ENCODE peak calls at places on chromosome 13, in seven cellular contexts. F is astrocyte of the spinal cord, C is nephron progenitor cell, B is osteocyte, N is fibroblast of pulmonary artery, V is tibial artery, T is mammary epithelial cell. S is an unnamed sample.
A peak's percentile ranks its signal among the peaks of the same experiment; 100 is the strongest.

GRCh38 chr13:112690242-112690943 is 555 bp downstream of the ATP11A start:
- DNase-seq in V (no peak), B (no peak), F (peak; percentile 26), C (peak; percentile 64), N (peak; percentile 35), T (peak; percentile 26), S (peak; percentile 36)

GRCh38 chr13:48813518-48813917 is 159.8 kb downstream of the CYSLTR2 start:
- DNase-seq in N (no peak), T (no peak), C (no peak), V (no peak), F (no peak), B (no peak), S (no peak)

GRCh38 chr13:114222461-114222968 is 12.2 kb upstream of the CDC16 start:
- DNase-seq in T (no peak), C (no peak), N (peak; percentile 80), V (no peak), F (no peak), B (no peak), S (no peak)

GRCh38 chr13:75550159-75550567 is 572 bp downstream of the UCHL3 start:
- DNase-seq in F (peak; percentile 74), V (no peak), C (peak; percentile 40), T (peak; percentile 85), N (peak; percentile 70), B (no peak), S (no peak)

GRCh38 chr13:43303040-43303729 is 279.8 kb downstream of the DNAJC15 start:
- DNase-seq in F (peak; percentile 72), N (peak; percentile 80), T (peak; percentile 23), V (peak; percentile 34), B (no peak), C (peak; percentile 44), S (peak; percentile 37)

GRCh38 chr13:112575680-112576079 is 12.3 kb downstream of the TUBGCP3 start:
- DNase-seq in F (no peak), V (no peak), T (no peak), N (peak; percentile 6), B (no peak), C (no peak), S (no peak)

GRCh38 chr13:25217023-25217909 is 45.2 kb upstream of the AMER2 start:
- DNase-seq in T (peak; percentile 65), F (peak; percentile 9), C (no peak), N (peak; percentile 45), V (no peak), B (no peak), S (no peak)

GRCh38 chr13:113730145-113730750 is 28.8 kb upstream of the TMEM255B start:
- DNase-seq in C (no peak), V (no peak), B (no peak), N (no peak), F (no peak), T (no peak), S (no peak)

GRCh38 chr13:109096101-109096500 is 466.7 kb downstream of the MYO16 start:
- DNase-seq in N (no peak), T (no peak), C (no peak), V (no peak), B (no peak), F (peak; percentile 28), S (no peak)

GRCh38 chr13:95463516-95463915 is 89.0 kb upstream of the CLDN10 start:
- DNase-seq in C (no peak), N (peak; percentile 16), F (no peak), T (peak; percentile 12), V (no peak), B (no peak), S (no peak)

GRCh38 chr13:48715977-48716376 is 62.2 kb downstream of the CYSLTR2 start:
- DNase-seq in T (no peak), N (no peak), V (no peak), F (peak; percentile 13), C (no peak), B (no peak), S (no peak)

GRCh38 chr13:108176685-108177274 is 38.6 kb downstream of the LIG4 start:
- DNase-seq in B (no peak), V (no peak), C (peak; percentile 38), F (no peak), N (peak; percentile 38), T (peak; percentile 21), S (no peak)

GRCh38 chr13:25847635-25848616 is 203.9 kb downstream of the SHISA2 start:
- DNase-seq in N (no peak), V (no peak), F (no peak), C (no peak), T (no peak), B (no peak), S (no peak)

GRCh38 chr13:36857273-36857672 is 38.3 kb downstream of the RFXAP start:
- DNase-seq in C (no peak), N (no peak), B (no peak), V (no peak), T (no peak), F (no peak), S (no peak)

GRCh38 chr13:93715866-93716265 is 489.3 kb downstream of the GPC6 start:
- DNase-seq in V (no peak), C (no peak), B (no peak), F (no peak), N (no peak), T (no peak), S (no peak)

GRCh38 chr13:54241719-54242118 is 1213.1 kb downstream of the OLFM4 start:
- DNase-seq in N (no peak), F (peak; percentile 0), V (no peak), B (no peak), C (no peak), T (no peak), S (no peak)

GRCh38 chr13:23558675-23559536 is 11.3 kb upstream of the TNFRSF19 start:
- DNase-seq in N (peak; percentile 98), V (peak; percentile 52), C (no peak), T (peak; percentile 97), F (peak; percentile 92), B (no peak), S (no peak)

GRCh38 chr13:109332501-109333499 is 453.6 kb downstream of the IRS2 start:
- DNase-seq in N (no peak), B (no peak), V (no peak), T (no peak), C (no peak), F (no peak), S (no peak)

GRCh38 chr13:106143392-106143791 is 392.1 kb downstream of the EFNB2 start:
- DNase-seq in C (no peak), T (no peak), F (peak; percentile 39), B (no peak), V (no peak), N (no peak), S (no peak)

GRCh38 chr13:50119593-50119992 is 104.3 kb downstream of the KCNRG start:
- DNase-seq in B (no peak), F (no peak), T (no peak), V (no peak), N (peak; percentile 65), C (no peak), S (no peak)

GRCh38 chr13:75693227-75693626 is 57.1 kb downstream of the LMO7 start:
- DNase-seq in B (no peak), N (no peak), C (no peak), V (no peak), F (no peak), T (no peak), S (no peak)

GRCh38 chr13:114115191-114115671 is 17.2 kb downstream of the RASA3 start:
- DNase-seq in N (peak; percentile 84), V (no peak), C (no peak), T (peak; percentile 19), F (peak; percentile 76), B (no peak), S (no peak)

GRCh38 chr13:41384749-41385503 is 72.4 kb upstream of the RGCC start:
- DNase-seq in V (no peak), N (peak; percentile 42), T (no peak), C (no peak), F (peak; percentile 18), B (no peak), S (no peak)
- TF ChIP-seq CTCF in V (no peak), N (peak; percentile 48), T (peak; percentile 43), C (no peak), F (peak; percentile 41), B (peak; percentile 61), S (peak; percentile 55)

GRCh38 chr13:20109037-20109436 is 51.8 kb downstream of the GJA3 start:
- DNase-seq in V (no peak), T (no peak), N (no peak), C (no peak), B (no peak), F (no peak), S (no peak)
- TF ChIP-seq CTCF in V (no peak), T (no peak), N (no peak), C (no peak), B (no peak), F (no peak), S (no peak)

DNA sequence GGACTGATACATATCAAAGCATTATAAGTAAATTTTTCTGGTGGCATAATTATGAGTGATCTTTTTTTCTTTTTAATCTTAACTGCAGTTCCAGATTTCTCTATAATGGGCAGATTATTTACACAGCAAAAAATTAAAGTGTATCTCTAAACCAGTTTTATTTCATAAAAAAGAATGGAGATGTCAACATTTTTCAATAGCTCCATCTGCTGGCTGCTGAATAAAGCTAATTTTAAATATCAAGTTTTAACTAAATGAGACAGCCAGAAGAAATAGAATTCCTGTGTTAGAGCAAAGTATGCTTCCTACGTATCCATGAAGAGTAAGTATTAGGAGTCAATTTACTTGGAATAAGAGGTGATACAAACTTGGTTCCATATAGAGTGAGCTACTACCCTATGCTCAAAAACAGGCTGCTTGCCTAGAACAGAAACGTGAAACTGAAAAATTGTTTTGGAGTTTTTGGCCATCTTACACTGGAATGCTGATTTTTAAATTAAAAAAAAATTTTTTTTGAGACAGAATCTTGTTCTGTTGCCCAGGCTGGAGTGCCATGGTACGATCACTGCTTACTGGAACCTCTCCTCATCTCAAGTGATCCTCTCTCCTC is 5.0 kb upstream of the PDS5B start:
- DNase-seq in B (no peak), F (peak; percentile 40), C (no peak), T (no peak), N (peak; percentile 65), V (no peak), S (no peak)
- TF ChIP-seq CTCF in B (peak; percentile 71), F (peak; percentile 53), C (peak; percentile 30), T (peak; percentile 55), N (peak; percentile 53), V (peak; percentile 52), S (peak; percentile 60)

GRCh38 chr13:44917589-44918322 is 71.5 kb downstream of the NUFIP1 start:
- DNase-seq in C (peak; percentile 98), N (peak; percentile 98), B (peak; percentile 98), F (peak; percentile 98), T (peak; percentile 95), V (peak; percentile 94), S (peak; percentile 97)
- TF ChIP-seq CTCF in C (peak; percentile 51), N (peak; percentile 41), B (peak; percentile 45), F (peak; percentile 37), T (peak; percentile 40), V (peak; percentile 68), S (peak; percentile 60)

S was measured in progenitor cell of endocrine pancreas.